ENCODE peak calls at places on chromosomes 13 and 19, in seven cellular contexts. E, H, T, L, D, K and J are unnamed samples.

GRCh38 chr19:42185281-42185680 is 32.2 kb downstream of the DEDD2 start:
- DNase-seq in E (no peak), H (peak; percentile 62), T (no peak), L (no peak), D (no peak), K (no peak), J (peak; percentile 29)

GRCh38 chr13:76921516-76921915 is 26.8 kb upstream of the ACOD1 start:
- DNase-seq in E (no peak), H (no peak), T (no peak), L (no peak), D (no peak), K (no peak), J (no peak)

GRCh38 chr19:58568731-58569130 is 4.4 kb downstream of the MZF1 start:
- DNase-seq in E (no peak), H (no peak), T (no peak), L (no peak), D (no peak), K (no peak), J (no peak)

GRCh38 chr13:27565818-27566217 is 54.5 kb downstream of the LNX2 start:
- DNase-seq in E (no peak), H (no peak), T (no peak), L (no peak), D (no peak), K (no peak), J (no peak)

GRCh38 chr19:5451494-5451893 is 3.7 kb upstream of the ZNRF4 start:
- DNase-seq in E (no peak), H (no peak), T (no peak), L (no peak), D (no peak), K (no peak), J (no peak)

GRCh38 chr13:49936943-49937273 is 768 bp upstream of the SPRYD7 start:
- DNase-seq in E (no peak), H (no peak), T (no peak), L (no peak), D (no peak), K (no peak), J (no peak)

GRCh38 chr19:1374250-1374577 is 9.5 kb upstream of the NDUFS7 start:
- DNase-seq in E (no peak), H (no peak), T (no peak), L (no peak), D (no peak), K (no peak), J (no peak)

GRCh38 chr19:16033136-16033530 is 43.2 kb upstream of the TPM4 start:
- DNase-seq in E (no peak), H (no peak), T (no peak), L (no peak), D (no peak), K (no peak), J (no peak)

GRCh38 chr13:76293346-76293745 is 592.9 kb downstream of the KCTD12 start:
- DNase-seq in E (no peak), H (no peak), T (no peak), L (no peak), D (peak; percentile 55), K (no peak), J (no peak)

GRCh38 chr19:35309481-35310279 is 17.7 kb downstream of the MAG start:
- DNase-seq in E (no peak), H (no peak), T (no peak), L (no peak), D (no peak), K (no peak), J (no peak)

GRCh38 chr13:22454586-22454985 is 726.2 kb upstream of the SGCG start:
- DNase-seq in E (no peak), H (no peak), T (no peak), L (no peak), D (no peak), K (no peak), J (no peak)

GRCh38 chr19:44816301-44816700 is 7.4 kb downstream of the BCAM start:
- DNase-seq in E (no peak), H (no peak), T (no peak), L (no peak), D (no peak), K (no peak), J (no peak)

GRCh38 chr19:57317503-57317902 is 2.8 kb upstream of the ZNF543 start:
- DNase-seq in E (no peak), H (no peak), T (no peak), L (no peak), D (no peak), K (no peak), J (no peak)